ENCODE peak calls at places on chromosomes 5 and 9, in four cellular contexts. O, A, D and H are unnamed samples.

GRCh38 chr5:123350744-123351143 is 72.5 kb downstream of the CEP120 start:
- DNase-seq in D (no peak), O (no peak), A (no peak), H (no peak)

GRCh38 chr9:125990186-125990792 is 243.1 kb downstream of the PBX3 start:
- DNase-seq in A (no peak), D (no peak), O (no peak), H (peak)

GRCh38 chr9:21638104-21638503 is 156.0 kb upstream of the IFNE start:
- DNase-seq in A (no peak), O (no peak), D (no peak), H (no peak)

GRCh38 chr5:79956173-79956670 is 34.8 kb downstream of the MTX3 start:
- DNase-seq in D (no peak), O (no peak), A (no peak), H (no peak)

GRCh38 chr9:131869312-131869711 is 129.4 kb upstream of the RAPGEF1 start:
- DNase-seq in O (no peak), D (no peak), A (no peak), H (no peak)

GRCh38 chr9:119689879-119690278 is 320.6 kb upstream of the BRINP1 start:
- DNase-seq in D (no peak), O (no peak), A (no peak), H (no peak)

GRCh38 chr5:34491251-34491620 is 164.9 kb upstream of the RAI14 start:
- DNase-seq in A (no peak), D (no peak), O (no peak), H (no peak)

GRCh38 chr9:121284733-121285451 is 16.9 kb downstream of the GSN start:
- DNase-seq in O (no peak), A (no peak), D (no peak), H (no peak)

GRCh38 chr9:81861644-81862043 is 66.6 kb upstream of the SPATA31D4 start:
- DNase-seq in D (no peak), O (no peak), A (no peak), H (no peak)